ENCODE peak calls at places on chromosomes 11 and 22, in five cellular contexts. One of them, this sample, is unnamed.

GRCh38 chr22:48860557-48860956 is 967.1 kb downstream of the BRD1 start:
- DNase-seq in A549: no peak
- DNase-seq in HepG2: no peak
- DNase-seq in GM12878: no peak
- DNase-seq in K562: no peak
- DNase-seq in this sample: no peak

GRCh38 chr11:61021661-61022212 is 50.3 kb downstream of the CD6 start:
- DNase-seq in GM12878: no peak
- DNase-seq in A549: no peak
- DNase-seq in HepG2: no peak
- DNase-seq in K562: no peak
- DNase-seq in this sample: peak; percentile 90

GRCh38 chr11:41659990-41660389 is 200.5 kb upstream of the LRRC4C start:
- DNase-seq in HepG2: no peak
- DNase-seq in GM12878: no peak
- DNase-seq in K562: no peak
- DNase-seq in A549: no peak
- DNase-seq in this sample: peak; percentile 3

GRCh38 chr11:118634435-118635236 is 27.2 kb downstream of the PHLDB1 start:
- DNase-seq in HepG2: peak; percentile 41
- DNase-seq in A549: no peak
- DNase-seq in K562: peak; percentile 92
- DNase-seq in GM12878: no peak
- DNase-seq in this sample: peak; percentile 96

GRCh38 chr11:132999519-132999918 is 532.8 kb downstream of the OPCML start:
- DNase-seq in GM12878: no peak
- DNase-seq in A549: no peak
- DNase-seq in HepG2: no peak
- DNase-seq in K562: no peak
- DNase-seq in this sample: peak; percentile 26

GRCh38 chr22:27443315-27443714 is 358.2 kb downstream of the MN1 start:
- DNase-seq in K562: no peak
- DNase-seq in GM12878: no peak
- DNase-seq in A549: no peak
- DNase-seq in HepG2: no peak
- DNase-seq in this sample: no peak

GRCh38 chr11:121334973-121335711 is 42.6 kb downstream of the SC5D start:
- DNase-seq in HepG2: no peak
- DNase-seq in GM12878: no peak
- DNase-seq in K562: no peak
- DNase-seq in A549: no peak
- DNase-seq in this sample: no peak

GRCh38 chr22:27241430-27242110 is 560.0 kb downstream of the MN1 start:
- DNase-seq in HepG2: no peak
- DNase-seq in GM12878: no peak
- DNase-seq in A549: no peak
- DNase-seq in K562: no peak
- DNase-seq in this sample: no peak

GRCh38 chr11:115926090-115926489 is 421.9 kb upstream of the CADM1 start:
- DNase-seq in A549: no peak
- DNase-seq in GM12878: no peak
- DNase-seq in K562: no peak
- DNase-seq in HepG2: no peak
- DNase-seq in this sample: no peak

GRCh38 chr11:62931501-62932278 is 10.5 kb upstream of the CHRM1 start:
- DNase-seq in HepG2: no peak
- DNase-seq in GM12878: no peak
- DNase-seq in A549: no peak
- DNase-seq in K562: no peak
- DNase-seq in this sample: no peak

GRCh38 chr11:80937831-80938230 is 1497.0 kb upstream of the TENM4 start:
- DNase-seq in K562: no peak
- DNase-seq in A549: no peak
- DNase-seq in HepG2: no peak
- DNase-seq in GM12878: no peak
- DNase-seq in this sample: no peak

GRCh38 chr11:103091024-103091423 is 936 bp downstream of the DCUN1D5 start:
- DNase-seq in GM12878: no peak
- DNase-seq in K562: no peak
- DNase-seq in HepG2: peak; percentile 12
- DNase-seq in A549: peak; percentile 8
- DNase-seq in this sample: peak; percentile 61

GRCh38 chr11:60756307-60757032 is at the start of gene MS4A15:
- DNase-seq in K562: peak; percentile 54
- DNase-seq in GM12878: no peak
- DNase-seq in HepG2: peak; percentile 36
- DNase-seq in A549: peak; percentile 41
- DNase-seq in this sample: peak; percentile 90

GRCh38 chr11:120715239-120715638 is 203.7 kb downstream of the GRIK4 start:
- DNase-seq in HepG2: peak; percentile 15
- DNase-seq in A549: peak; percentile 18
- DNase-seq in GM12878: no peak
- DNase-seq in K562: peak; percentile 34
- DNase-seq in this sample: peak; percentile 77

GRCh38 chr11:74417379-74417804 is 19.2 kb upstream of the PGM2L1 start:
- DNase-seq in GM12878: no peak
- DNase-seq in K562: no peak
- DNase-seq in HepG2: no peak
- DNase-seq in A549: no peak
- DNase-seq in this sample: peak; percentile 44

GRCh38 chr22:38262051-38262795 is 10.6 kb downstream of the TMEM184B start:
- DNase-seq in HepG2: peak; percentile 54
- DNase-seq in A549: no peak
- DNase-seq in GM12878: no peak
- DNase-seq in K562: peak; percentile 57
- DNase-seq in this sample: peak; percentile 85

GRCh38 chr11:26549176-26549575 is 22.9 kb downstream of the MUC15 start:
- DNase-seq in HepG2: no peak
- DNase-seq in K562: no peak
- DNase-seq in A549: no peak
- DNase-seq in GM12878: no peak
- DNase-seq in this sample: no peak

GRCh38 chr11:125412509-125412908 is 83.6 kb downstream of the FEZ1 start:
- DNase-seq in GM12878: no peak
- DNase-seq in K562: no peak
- DNase-seq in A549: no peak
- DNase-seq in HepG2: no peak
- DNase-seq in this sample: no peak

GRCh38 chr11:118998822-118999221 is 884 bp downstream of the CENATAC start:
- DNase-seq in GM12878: no peak
- DNase-seq in A549: peak; percentile 38
- DNase-seq in HepG2: peak; percentile 81
- DNase-seq in K562: peak; percentile 47
- DNase-seq in this sample: peak; percentile 72

GRCh38 chr11:1077033-1077416 is 2.4 kb downstream of the MUC2 start:
- DNase-seq in A549: no peak
- DNase-seq in HepG2: no peak
- DNase-seq in GM12878: no peak
- DNase-seq in K562: no peak
- DNase-seq in this sample: no peak

GRCh38 chr11:75826463-75827220 is 11.6 kb downstream of the UVRAG start:
- DNase-seq in K562: no peak
- DNase-seq in A549: no peak
- DNase-seq in GM12878: no peak
- DNase-seq in HepG2: no peak
- DNase-seq in this sample: peak; percentile 47

GRCh38 chr22:26553056-26553752 is 36.7 kb downstream of the TPST2 start:
- DNase-seq in GM12878: no peak
- DNase-seq in K562: no peak
- DNase-seq in HepG2: no peak
- DNase-seq in A549: peak; percentile 27
- DNase-seq in this sample: no peak

GRCh38 chr11:34840736-34841386 is 75.3 kb downstream of the APIP start:
- DNase-seq in HepG2: peak; percentile 57
- DNase-seq in K562: peak; percentile 51
- DNase-seq in GM12878: no peak
- DNase-seq in A549: no peak
- DNase-seq in this sample: peak; percentile 78

GRCh38 chr11:1782831-1783724 is 19.4 kb upstream of the CTSD start:
- DNase-seq in GM12878: no peak
- DNase-seq in A549: no peak
- DNase-seq in K562: peak; percentile 33
- DNase-seq in HepG2: no peak
- DNase-seq in this sample: no peak

GRCh38 chr22:42701694-42702093 is 19.0 kb downstream of the A4GALT start:
- DNase-seq in K562: no peak
- DNase-seq in HepG2: no peak
- DNase-seq in A549: no peak
- DNase-seq in GM12878: no peak
- DNase-seq in this sample: no peak
- TF ChIP-seq JUNB in K562: no peak
- TF ChIP-seq JUNB in HepG2: no peak
- TF ChIP-seq JUNB in A549: no peak
- TF ChIP-seq JUNB in GM12878: no peak
- TF ChIP-seq JUNB in this sample: no peak

GRCh38 chr11:104781037-104781436 is 117.2 kb downstream of the CASP12 start:
- DNase-seq in GM12878: no peak
- DNase-seq in A549: no peak
- DNase-seq in HepG2: no peak
- DNase-seq in K562: no peak
- DNase-seq in this sample: peak; percentile 24

GRCh38 chr11:104771782-104772181 is 126.5 kb downstream of the CASP12 start:
- DNase-seq in K562: no peak
- DNase-seq in GM12878: no peak
- DNase-seq in HepG2: no peak
- DNase-seq in A549: no peak
- DNase-seq in this sample: no peak

GRCh38 chr11:104774578-104774977 is 123.7 kb downstream of the CASP12 start:
- DNase-seq in HepG2: no peak
- DNase-seq in A549: no peak
- DNase-seq in K562: no peak
- DNase-seq in GM12878: no peak
- DNase-seq in this sample: no peak

GRCh38 chr11:104772806-104773241 is 125.4 kb downstream of the CASP12 start:
- DNase-seq in GM12878: no peak
- DNase-seq in A549: peak; percentile 3
- DNase-seq in K562: no peak
- DNase-seq in HepG2: no peak
- DNase-seq in this sample: no peak

DNA sequence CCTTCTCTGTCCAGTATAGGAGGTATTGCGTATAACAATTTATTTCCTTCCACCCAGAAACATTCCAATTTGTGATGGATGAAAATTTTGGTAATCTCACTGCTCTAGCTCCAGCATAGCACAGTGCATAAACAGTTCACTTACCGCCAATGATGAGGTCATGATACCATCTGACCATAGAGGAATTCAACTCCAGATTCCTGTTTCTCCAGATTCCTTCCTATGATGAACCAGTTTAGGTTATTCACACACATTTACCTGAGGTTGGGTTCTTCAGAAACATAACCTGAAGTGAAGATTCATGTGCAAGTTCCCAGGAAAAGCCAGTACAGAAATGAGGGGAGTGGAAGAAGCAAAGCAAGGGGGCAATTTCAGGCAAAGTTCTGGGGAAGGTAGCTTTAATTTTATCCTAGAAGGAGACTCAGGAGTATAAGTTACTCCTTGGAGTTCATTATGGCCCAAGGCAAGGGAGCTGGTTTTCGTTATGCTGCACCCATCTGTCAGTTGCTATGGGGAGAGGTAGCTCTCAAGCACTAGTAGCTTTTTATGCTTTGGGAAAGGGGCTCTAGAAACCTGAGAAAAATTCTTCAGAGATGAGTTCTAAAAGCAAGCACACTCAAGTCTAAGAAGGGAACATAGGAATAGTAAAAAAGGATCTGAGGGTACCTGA is 121.6 kb downstream of the CASP12 start:
- DNase-seq in HepG2: no peak
- DNase-seq in A549: no peak
- DNase-seq in GM12878: no peak
- DNase-seq in K562: no peak
- DNase-seq in this sample: no peak
- TF ChIP-seq JUNB in HepG2: no peak
- TF ChIP-seq JUNB in A549: no peak
- TF ChIP-seq JUNB in GM12878: no peak
- TF ChIP-seq JUNB in K562: no peak
- TF ChIP-seq JUNB in this sample: no peak

GRCh38 chr11:134355136-134355535 is 23.3 kb downstream of the GLB1L2 start:
- DNase-seq in K562: peak; percentile 41
- DNase-seq in GM12878: no peak
- DNase-seq in A549: no peak
- DNase-seq in HepG2: no peak
- DNase-seq in this sample: no peak

GRCh38 chr11:134358165-134358852 is 26.5 kb downstream of the GLB1L2 start:
- DNase-seq in K562: no peak
- DNase-seq in GM12878: no peak
- DNase-seq in HepG2: no peak
- DNase-seq in A549: no peak
- DNase-seq in this sample: no peak

GRCh38 chr11:134356656-134357544 is 25.1 kb downstream of the GLB1L2 start:
- DNase-seq in HepG2: no peak
- DNase-seq in K562: no peak
- DNase-seq in GM12878: no peak
- DNase-seq in A549: no peak
- DNase-seq in this sample: no peak

GRCh38 chr11:134357545-134357839 is 25.7 kb downstream of the GLB1L2 start:
- DNase-seq in K562: no peak
- DNase-seq in HepG2: no peak
- DNase-seq in A549: no peak
- DNase-seq in GM12878: no peak
- DNase-seq in this sample: no peak

DNA sequence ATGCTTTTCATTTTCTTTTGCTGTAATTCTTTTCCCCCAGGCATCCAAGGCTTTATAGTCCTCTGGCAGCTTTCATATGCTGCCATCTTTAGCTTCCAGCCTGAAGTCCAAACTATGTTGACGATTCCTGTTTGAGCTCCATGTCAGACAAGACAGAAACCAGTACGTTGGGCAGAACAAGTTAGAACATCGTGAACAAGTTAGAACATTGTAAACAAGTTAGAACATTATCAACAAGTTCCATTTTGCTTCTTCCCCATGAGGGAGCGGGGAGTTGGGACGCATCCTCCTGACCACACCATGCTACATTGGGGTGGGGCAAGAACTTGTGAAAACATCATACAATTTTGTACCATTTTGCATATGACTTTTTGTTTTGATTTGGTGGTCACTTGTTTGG is 23.9 kb downstream of the GLB1L2 start:
- DNase-seq in K562: no peak
- DNase-seq in GM12878: no peak
- DNase-seq in HepG2: no peak
- DNase-seq in A549: no peak
- DNase-seq in this sample: no peak
- TF ChIP-seq JUNB in K562: no peak
- TF ChIP-seq JUNB in GM12878: no peak
- TF ChIP-seq JUNB in HepG2: no peak
- TF ChIP-seq JUNB in A549: no peak
- TF ChIP-seq JUNB in this sample: no peak

DNA sequence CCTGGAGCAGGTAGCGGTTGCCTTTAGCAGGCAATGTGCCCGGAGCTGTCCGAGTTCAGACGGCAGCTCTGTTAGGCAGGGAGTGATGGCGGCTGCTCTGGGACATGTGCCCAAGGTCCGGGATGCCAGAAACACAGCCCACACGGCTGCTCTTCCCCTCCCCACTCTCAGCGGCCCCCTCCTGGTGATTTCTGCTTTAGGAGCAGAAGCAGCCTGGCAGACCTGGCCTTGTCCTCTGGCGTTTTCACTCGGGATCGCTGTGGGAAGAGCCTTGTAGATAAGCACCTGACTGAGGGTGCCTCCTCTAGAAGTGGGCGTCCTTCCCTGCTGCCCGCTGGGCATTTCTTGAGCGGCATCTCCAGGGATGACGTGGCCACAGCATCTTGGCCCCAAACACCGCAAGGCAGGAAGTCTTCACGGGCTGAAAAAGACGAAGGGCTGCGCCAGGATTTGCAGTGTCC is 392.2 kb downstream of the TBC1D22A start:
- DNase-seq in A549: no peak
- DNase-seq in HepG2: no peak
- DNase-seq in GM12878: no peak
- DNase-seq in K562: no peak
- DNase-seq in this sample: no peak
- TF ChIP-seq JUNB in A549: no peak
- TF ChIP-seq JUNB in HepG2: no peak
- TF ChIP-seq JUNB in GM12878: no peak
- TF ChIP-seq JUNB in K562: no peak
- TF ChIP-seq JUNB in this sample: no peak